ENCODE peak calls at places on chromosomes 5 and 9, in seven cellular contexts. One of them, this sample, is unnamed.

GRCh38 chr9:118533101-118533500 is 828.9 kb downstream of the TLR4 start:
- DNase-seq in effector memory CD8-positive, alpha-beta T cell: no peak
- DNase-seq in HEK293T: no peak
- DNase-seq in astrocyte of the spinal cord: no peak
- DNase-seq in tibial artery: no peak
- DNase-seq in effector memory CD4-positive, alpha-beta T cell: no peak
- DNase-seq in GM12865: no peak
- DNase-seq in this sample: no peak

GRCh38 chr5:122515709-122516431 is 203.8 kb downstream of the SNCAIP start:
- DNase-seq in effector memory CD8-positive, alpha-beta T cell: no peak
- DNase-seq in HEK293T: peak; percentile 77
- DNase-seq in astrocyte of the spinal cord: peak; percentile 77
- DNase-seq in tibial artery: peak; percentile 43
- DNase-seq in effector memory CD4-positive, alpha-beta T cell: no peak
- DNase-seq in GM12865: peak; percentile 58
- DNase-seq in this sample: no peak

GRCh38 chr9:130901498-130902203 is 5.0 kb upstream of the QRFP start:
- DNase-seq in effector memory CD8-positive, alpha-beta T cell: no peak
- DNase-seq in HEK293T: no peak
- DNase-seq in astrocyte of the spinal cord: no peak
- DNase-seq in tibial artery: no peak
- DNase-seq in effector memory CD4-positive, alpha-beta T cell: no peak
- DNase-seq in GM12865: no peak
- DNase-seq in this sample: no peak

GRCh38 chr5:105956456-105957177 is 1714.1 kb downstream of the EFNA5 start:
- DNase-seq in effector memory CD8-positive, alpha-beta T cell: no peak
- DNase-seq in HEK293T: no peak
- DNase-seq in astrocyte of the spinal cord: peak; percentile 36
- DNase-seq in tibial artery: no peak
- DNase-seq in effector memory CD4-positive, alpha-beta T cell: no peak
- DNase-seq in GM12865: no peak
- DNase-seq in this sample: no peak

GRCh38 chr9:34463098-34463900 is 4.7 kb downstream of the DNAI1 start:
- DNase-seq in effector memory CD8-positive, alpha-beta T cell: no peak
- DNase-seq in HEK293T: no peak
- DNase-seq in astrocyte of the spinal cord: peak; percentile 28
- DNase-seq in tibial artery: no peak
- DNase-seq in effector memory CD4-positive, alpha-beta T cell: no peak
- DNase-seq in GM12865: no peak
- DNase-seq in this sample: no peak

GRCh38 chr5:107474724-107475489 is 195.8 kb downstream of the EFNA5 start:
- DNase-seq in effector memory CD8-positive, alpha-beta T cell: peak; percentile 14
- DNase-seq in HEK293T: no peak
- DNase-seq in astrocyte of the spinal cord: no peak
- DNase-seq in tibial artery: no peak
- DNase-seq in effector memory CD4-positive, alpha-beta T cell: no peak
- DNase-seq in GM12865: peak; percentile 55
- DNase-seq in this sample: no peak

GRCh38 chr9:135260221-135260620 is 172.8 kb downstream of the OLFM1 start:
- DNase-seq in effector memory CD8-positive, alpha-beta T cell: no peak
- DNase-seq in HEK293T: no peak
- DNase-seq in astrocyte of the spinal cord: no peak
- DNase-seq in tibial artery: no peak
- DNase-seq in effector memory CD4-positive, alpha-beta T cell: no peak
- DNase-seq in GM12865: no peak
- DNase-seq in this sample: no peak

GRCh38 chr9:114266969-114267368 is 55.9 kb upstream of the ORM1 start:
- DNase-seq in effector memory CD8-positive, alpha-beta T cell: no peak
- DNase-seq in HEK293T: no peak
- DNase-seq in astrocyte of the spinal cord: peak; percentile 67
- DNase-seq in tibial artery: no peak
- DNase-seq in effector memory CD4-positive, alpha-beta T cell: no peak
- DNase-seq in GM12865: no peak
- DNase-seq in this sample: no peak